ENCODE peak calls at places on chromosome 20, in seven cellular contexts. A is breast epithelium, R is H1, O is transverse colon, K is heart left ventricle, V is body of pancreas, Z is esophagus squamous epithelium. G is an unnamed sample.

GRCh38 chr20:61566691-61567090 is 314.6 kb downstream of the CDH4 start:
- DNase-seq in A (no peak), R (no peak), O (no peak), K (no peak), V (no peak), Z (no peak), G (no peak)

GRCh38 chr20:14986026-14986655 is 648.7 kb upstream of the FLRT3 start:
- DNase-seq in A (peak), R (no peak), O (peak), K (no peak), V (peak), Z (no peak), G (no peak)

GRCh38 chr20:57397693-57398108 is 6.5 kb downstream of the RBM38 start:
- DNase-seq in A (no peak), R (no peak), O (peak), K (no peak), V (no peak), Z (no peak), G (peak)

GRCh38 chr20:36467076-36467999 is 74.0 kb upstream of the MYL9 start:
- DNase-seq in A (no peak), R (no peak), O (peak), K (peak), V (peak), Z (no peak), G (peak)

GRCh38 chr20:45218636-45219035 is 2.5 kb upstream of the SEMG2 start:
- DNase-seq in A (no peak), R (no peak), O (no peak), K (no peak), V (no peak), Z (no peak), G (no peak)

GRCh38 chr20:36941403-36941835 is 10.1 kb downstream of the SAMHD1 start:
- DNase-seq in A (no peak), R (no peak), O (peak), K (no peak), V (no peak), Z (no peak), G (no peak)

GRCh38 chr20:45962031-45962755 is 9.8 kb downstream of the ZNF335 start:
- DNase-seq in A (no peak), R (no peak), O (no peak), K (no peak), V (no peak), Z (no peak), G (peak)

GRCh38 chr20:47272893-47273590 is 83.5 kb downstream of the ZMYND8 start:
- DNase-seq in A (no peak), R (peak), O (peak), K (peak), V (peak), Z (no peak), G (peak)

GRCh38 chr20:23509580-23509913 is 18.6 kb downstream of the CST8 start:
- DNase-seq in A (no peak), R (no peak), O (no peak), K (no peak), V (no peak), Z (no peak), G (no peak)

GRCh38 chr20:62377615-62378085 is 9.3 kb upstream of the RPS21 start:
- DNase-seq in A (no peak), R (no peak), O (no peak), K (peak), V (peak), Z (no peak), G (peak)

GRCh38 chr20:19802492-19803158 is 44.6 kb downstream of the RIN2 start:
- DNase-seq in A (no peak), R (no peak), O (no peak), K (no peak), V (peak), Z (no peak), G (peak)

GRCh38 chr20:11338506-11339306 is 579.0 kb upstream of the BTBD3 start:
- DNase-seq in A (no peak), R (no peak), O (no peak), K (no peak), V (no peak), Z (no peak), G (no peak)

GRCh38 chr20:43095034-43095433 is 94.7 kb downstream of the PTPRT start:
- DNase-seq in A (no peak), R (no peak), O (no peak), K (no peak), V (no peak), Z (no peak), G (no peak)

GRCh38 chr20:58706975-58707681 is 14.5 kb downstream of the NPEPL1 start:
- DNase-seq in A (peak), R (no peak), O (peak), K (no peak), V (peak), Z (no peak), G (peak)

GRCh38 chr20:8670900-8671229 is 398.0 kb upstream of the PLCB4 start:
- DNase-seq in A (no peak), R (no peak), O (no peak), K (no peak), V (no peak), Z (no peak), G (no peak)

GRCh38 chr20:13220194-13220856 is 749 bp upstream of the ISM1 start:
- DNase-seq in A (peak), R (peak), O (peak), K (no peak), V (peak), Z (no peak), G (peak)
- TF ChIP-seq POLR2A in A (peak), R (no peak), O (no peak), K (no peak), V (peak), Z (peak), G (no peak)

GRCh38 chr20:12660918-12661317 is 347.9 kb upstream of the SPTLC3 start:
- DNase-seq in A (no peak), R (peak), O (no peak), K (no peak), V (peak), Z (no peak), G (no peak)
- TF ChIP-seq CTCF in A (no peak), R (peak), O (no peak), K (peak), V (no peak), Z (no peak), G (no peak)

DNA sequence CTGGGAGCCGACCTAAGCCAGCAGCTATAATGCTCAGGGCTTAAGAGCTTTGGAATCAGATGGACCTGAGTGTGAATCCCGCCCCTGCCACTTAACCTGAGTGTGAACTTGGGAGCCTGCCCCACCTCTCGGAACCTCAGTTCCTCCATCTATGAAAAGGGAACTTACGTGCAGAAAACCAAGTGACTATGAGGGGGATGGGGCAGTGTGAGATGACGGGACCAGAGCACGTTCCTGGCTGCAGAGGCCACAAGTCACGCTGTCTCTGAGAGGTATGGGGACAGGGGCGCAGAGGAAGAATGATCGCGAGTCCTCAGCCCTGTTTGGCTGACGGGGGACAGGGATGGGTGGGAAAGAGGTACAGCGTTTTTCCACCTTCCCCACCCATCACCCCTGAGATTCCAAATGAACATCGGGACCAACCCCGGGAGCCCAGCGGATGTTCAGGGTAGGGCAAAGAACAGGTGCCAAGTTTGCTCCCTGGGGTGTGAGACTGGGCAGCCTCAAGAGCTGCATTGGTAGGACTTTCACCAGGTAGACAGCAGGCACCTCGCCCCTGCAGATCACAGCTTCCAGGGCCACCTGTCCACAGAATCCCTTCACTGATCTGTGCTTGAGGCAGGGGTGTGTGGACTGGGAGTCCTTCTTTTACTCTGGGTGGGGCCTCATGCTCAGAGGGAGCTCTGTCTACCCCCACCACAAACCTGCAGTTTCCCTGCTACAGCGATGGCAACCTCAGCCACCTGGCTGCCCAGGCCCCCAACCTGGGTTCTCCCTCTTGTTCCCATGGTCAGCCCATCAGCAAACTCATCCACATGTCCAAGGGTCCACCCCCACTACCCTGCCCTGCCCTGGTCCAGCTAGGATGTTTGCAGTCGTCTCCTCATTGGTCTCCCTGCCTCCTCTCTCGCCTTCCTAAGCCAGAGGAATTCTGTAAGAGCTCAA is 85.8 kb downstream of the CEBPB start:
- DNase-seq in A (no peak), R (no peak), O (no peak), K (no peak), V (no peak), Z (no peak), G (peak)
- TF ChIP-seq POLR2A in A (no peak), R (no peak), O (no peak), K (no peak), V (no peak), Z (peak), G (no peak)

DNA sequence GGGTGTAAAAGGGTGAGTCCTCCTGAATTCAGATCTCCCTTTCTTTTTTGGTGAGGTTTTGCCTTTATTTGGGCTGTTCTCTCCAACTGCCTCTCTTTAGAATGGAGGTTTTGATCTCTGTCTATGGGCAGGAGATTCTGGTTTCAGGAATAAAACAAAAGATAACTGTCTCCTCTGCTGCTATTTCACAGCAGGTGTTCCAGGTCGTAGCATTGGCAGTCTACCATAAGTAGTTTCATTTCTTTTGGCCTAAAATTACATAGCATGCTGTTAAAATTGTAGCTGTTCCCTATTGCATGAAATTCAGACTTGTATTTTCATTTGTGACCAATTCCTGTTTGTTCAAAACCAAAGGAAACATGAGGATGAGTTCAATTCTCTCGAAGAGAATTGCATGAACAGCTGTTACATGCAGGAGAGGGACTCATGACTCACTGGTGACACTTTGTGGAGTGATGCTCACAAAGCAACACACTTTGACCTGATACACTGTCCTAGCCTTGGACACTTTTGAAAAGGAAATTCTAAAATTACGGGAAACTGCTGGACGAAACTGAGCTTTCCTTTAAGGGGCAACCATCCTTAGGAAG is 76.8 kb upstream of the SIRPG start:
- DNase-seq in A (no peak), R (no peak), O (no peak), K (no peak), V (no peak), Z (no peak), G (no peak)
- TF ChIP-seq CTCF in A (no peak), R (peak), O (no peak), K (peak), V (no peak), Z (no peak), G (no peak)

GRCh38 chr20:52191436-52192295 is at the start of gene ZFP64:
- DNase-seq in A (peak), R (no peak), O (peak), K (peak), V (peak), Z (no peak), G (peak)
- TF ChIP-seq POLR2A in A (no peak), R (no peak), O (peak), K (peak), V (peak), Z (peak), G (peak)

DNA sequence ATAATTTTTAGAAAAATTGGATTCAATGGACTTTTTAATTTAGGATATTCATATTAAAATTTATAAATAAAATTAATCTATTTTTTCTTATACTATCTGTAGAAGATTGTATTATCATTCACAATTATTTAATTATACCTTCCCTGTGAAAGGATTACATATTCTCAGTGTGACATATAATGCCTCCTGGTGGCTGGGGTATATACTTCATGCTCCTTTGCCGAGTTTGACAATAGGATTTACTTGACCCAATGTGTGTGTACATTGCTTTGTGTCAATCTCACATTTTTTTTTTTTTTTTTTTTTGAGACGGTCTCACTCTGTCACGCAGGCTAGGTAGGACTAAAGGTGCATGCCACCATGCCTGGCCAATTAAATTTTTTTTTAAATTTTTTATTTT is 230.0 kb upstream of the CHD6 start:
- DNase-seq in A (no peak), R (no peak), O (no peak), K (no peak), V (no peak), Z (no peak), G (no peak)
- TF ChIP-seq CTCF in A (no peak), R (peak), O (no peak), K (no peak), V (no peak), Z (no peak), G (no peak)

GRCh38 chr20:25308083-25308491 is 60.2 kb downstream of the PYGB start:
- DNase-seq in A (no peak), R (no peak), O (no peak), K (no peak), V (no peak), Z (no peak), G (peak)

GRCh38 chr20:25308671-25309394 is 60.9 kb downstream of the PYGB start:
- DNase-seq in A (no peak), R (no peak), O (no peak), K (no peak), V (peak), Z (no peak), G (peak)

GRCh38 chr20:25310268-25310920 is 62.5 kb downstream of the PYGB start:
- DNase-seq in A (peak), R (no peak), O (peak), K (no peak), V (peak), Z (peak), G (peak)

GRCh38 chr20:25310921-25311728 is 63.2 kb downstream of the PYGB start:
- DNase-seq in A (no peak), R (no peak), O (peak), K (no peak), V (peak), Z (no peak), G (peak)

DNA sequence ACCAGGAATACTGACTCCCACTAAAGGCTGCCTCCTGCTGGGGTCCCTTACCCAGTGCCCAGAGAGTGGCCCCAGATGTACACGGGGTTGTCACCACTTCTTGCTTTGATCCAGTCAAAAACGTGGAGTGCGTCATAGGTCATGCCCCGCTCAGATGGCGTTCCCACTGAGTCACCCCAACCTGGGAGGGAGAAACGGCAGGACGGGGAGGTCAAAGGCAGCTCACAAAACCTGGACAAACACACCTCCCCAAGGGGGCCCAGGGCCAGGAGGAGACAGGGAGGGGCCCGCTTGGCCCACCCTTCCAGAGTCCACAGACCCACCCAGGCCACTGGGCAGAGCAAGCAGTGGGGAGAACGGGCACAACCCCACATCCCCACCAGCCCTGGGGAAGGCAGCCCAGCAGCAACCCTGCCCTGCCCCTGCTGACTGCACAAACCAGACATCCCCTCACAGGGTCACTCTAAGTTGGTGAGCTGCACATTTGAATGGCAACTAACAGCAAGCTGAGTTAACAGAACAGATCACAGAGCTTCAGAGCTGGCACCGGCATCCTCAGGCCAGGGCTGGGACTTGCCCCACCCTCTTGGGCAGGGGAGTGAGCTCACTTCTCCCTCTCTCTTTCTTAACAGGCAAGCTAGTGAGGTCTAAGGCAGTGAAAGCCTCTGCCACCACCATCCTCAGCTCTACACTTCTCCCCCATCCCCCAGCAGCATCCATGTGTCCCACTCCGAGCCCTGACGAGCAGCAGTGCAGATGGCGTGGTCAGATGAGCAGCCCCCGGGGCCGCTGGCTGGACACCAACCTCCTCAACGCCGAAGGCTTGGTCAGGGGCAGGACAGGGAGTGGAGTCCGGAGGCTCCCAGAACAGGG is 61.7 kb downstream of the PYGB start:
- DNase-seq in A (no peak), R (no peak), O (peak), K (no peak), V (peak), Z (no peak), G (peak)
- TF ChIP-seq POLR2A in A (no peak), R (no peak), O (peak), K (no peak), V (no peak), Z (peak), G (no peak)

G was measured in sigmoid colon.